ENCODE peak calls at places on chromosomes 2 and 18, in five cellular contexts. L is T-helper 17 cell; E is cardiac fibroblast; H is activated gamma-delta T cell treated with Interleukin-2 at 50 U/mL for 16 hours; K is stimulated activated CD8-positive, alpha-beta memory T cell treated with anti-CD3 and anti-CD28 coated beads, Interleukin-4, amount 100 ng/mL, for 1 hour. O is an unnamed sample.

GRCh38 chr2:207502199-207502598 is 27.6 kb upstream of the CREB1 start:
- DNase-seq in L (no peak), H (no peak), E (no peak), K (no peak), O (no peak)

GRCh38 chr2:85889648-85890281 is 975 bp upstream of the ST3GAL5 start:
- DNase-seq in E (no peak), K (no peak), L (no peak), H (no peak), O (no peak)

GRCh38 chr18:44819944-44820510 is 139.3 kb downstream of the SETBP1 start:
- DNase-seq in H (no peak), L (no peak), E (no peak), K (no peak), O (no peak)

GRCh38 chr2:85017436-85018048 is 46.6 kb downstream of the KCMF1 start:
- DNase-seq in H (no peak), L (no peak), E (peak), K (no peak), O (no peak)

GRCh38 chr2:162053066-162053807 is 20.8 kb downstream of the DPP4 start:
- DNase-seq in E (no peak), K (no peak), L (no peak), H (no peak), O (no peak)

GRCh38 chr2:222239945-222240675 is 58.7 kb downstream of the PAX3 start:
- DNase-seq in H (no peak), E (no peak), K (no peak), L (no peak), O (no peak)

GRCh38 chr2:148553332-148553887 is 91.1 kb upstream of the EPC2 start:
- DNase-seq in L (no peak), E (no peak), H (no peak), K (no peak), O (no peak)

GRCh38 chr2:238103465-238104070 is 3.4 kb downstream of the ESPNL start:
- DNase-seq in H (no peak), K (no peak), L (no peak), E (no peak), O (no peak)

GRCh38 chr2:119517433-119517832 is 6.8 kb downstream of the SCTR start:
- DNase-seq in H (peak), E (peak), K (no peak), L (no peak), O (peak)